ENCODE peak calls at places on chromosome 18, in eight cellular contexts. C is HCT116, J is Panc1, F is GM12891, D is K562, E is breast epithelium, K is GM12878, L is suprapubic skin. U is an unnamed sample.

GRCh38 chr18:13449651-13450050 is 231.1 kb downstream of the LDLRAD4 start:
- DNase-seq in C (no peak), J (no peak), F (no peak), D (no peak), E (no peak), K (no peak), L (peak), U (no peak)

GRCh38 chr18:24964213-24964612 is 387.8 kb downstream of the ZNF521 start:
- DNase-seq in C (no peak), J (no peak), F (peak), D (no peak), E (no peak), K (no peak), L (no peak), U (no peak)

GRCh38 chr18:28350821-28351220 is 173.9 kb upstream of the CDH2 start:
- DNase-seq in C (no peak), J (no peak), F (no peak), D (no peak), E (no peak), K (no peak), L (no peak), U (no peak)

GRCh38 chr18:9792565-9793226 is 84.6 kb downstream of the RAB31 start:
- DNase-seq in C (no peak), J (no peak), F (no peak), D (peak), E (no peak), K (no peak), L (no peak), U (no peak)

GRCh38 chr18:3264362-3264761 is 2.4 kb downstream of the MYL12B start:
- DNase-seq in C (no peak), J (no peak), F (no peak), D (no peak), E (no peak), K (no peak), L (no peak), U (no peak)

GRCh38 chr18:55314615-55315237 is 273.3 kb downstream of the TCF4 start:
- DNase-seq in C (no peak), J (no peak), F (no peak), D (no peak), E (no peak), K (no peak), L (no peak), U (no peak)

GRCh38 chr18:36672437-36673344 is 156.1 kb downstream of the TPGS2 start:
- DNase-seq in C (no peak), J (no peak), F (no peak), D (no peak), E (no peak), K (no peak), L (no peak), U (peak)

GRCh38 chr18:45255142-45255890 is 360.0 kb upstream of the SLC14A2 start:
- DNase-seq in C (no peak), J (no peak), F (no peak), D (no peak), E (no peak), K (no peak), L (peak), U (no peak)

GRCh38 chr18:7682334-7682733 is 115.2 kb downstream of the PTPRM start:
- DNase-seq in C (no peak), J (no peak), F (no peak), D (no peak), E (no peak), K (no peak), L (no peak), U (no peak)

GRCh38 chr18:37565985-37566478 is 434 bp upstream of the CELF4 start:
- DNase-seq in C (no peak), J (no peak), F (no peak), D (no peak), E (no peak), K (no peak), L (no peak), U (peak)

GRCh38 chr18:32289480-32290075 is 99.7 kb downstream of the MEP1B start:
- DNase-seq in C (peak), J (peak), F (peak), D (no peak), E (no peak), K (no peak), L (no peak), U (peak)

GRCh38 chr18:39184176-39184575 is 1618.6 kb upstream of the CELF4 start:
- DNase-seq in C (no peak), J (no peak), F (no peak), D (no peak), E (no peak), K (no peak), L (no peak), U (no peak)

GRCh38 chr18:59779979-59780378 is 82.8 kb upstream of the CCBE1 start:
- DNase-seq in C (no peak), J (no peak), F (no peak), D (no peak), E (no peak), K (no peak), L (no peak), U (no peak)

DNA sequence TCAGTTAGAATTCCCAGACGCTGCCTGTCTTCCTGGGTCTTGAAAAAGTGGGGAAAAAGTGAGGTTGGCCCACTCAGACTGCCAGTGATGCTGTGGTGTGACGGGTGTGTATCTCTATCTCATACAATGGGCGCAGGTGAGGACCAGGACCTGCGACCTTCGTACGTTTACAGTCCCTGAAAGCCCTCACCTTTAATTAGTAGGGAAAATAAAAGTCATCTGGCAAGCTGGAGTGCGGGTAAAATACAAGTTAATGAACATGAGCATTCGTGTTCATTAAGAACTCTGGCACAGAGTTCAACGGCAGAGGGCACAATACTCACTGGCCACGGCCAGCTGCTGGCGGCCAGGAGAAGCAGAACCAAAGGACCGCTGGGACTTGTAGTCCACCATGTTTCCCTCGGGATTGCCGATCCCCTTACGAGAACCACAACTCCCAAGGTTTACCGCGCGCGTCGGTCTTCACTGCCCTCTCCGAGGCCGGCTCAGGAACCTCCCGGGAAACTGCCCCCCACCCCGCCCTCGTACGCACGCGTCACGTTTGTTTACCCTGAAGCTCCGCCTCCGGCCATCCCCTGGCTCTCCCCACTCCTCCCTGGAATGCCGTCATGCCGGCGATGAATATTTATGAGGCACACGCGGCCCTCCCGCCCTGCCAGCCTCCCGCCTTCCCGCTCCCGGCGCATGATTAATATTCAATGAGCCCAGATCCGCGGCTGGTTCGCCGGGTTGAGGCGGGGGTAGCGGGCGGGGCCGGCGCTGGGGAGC is 486 bp upstream of the PHLPP1 start:
- DNase-seq in C (peak), J (peak), F (peak), D (peak), E (peak), K (peak), L (peak), U (peak)
- TF ChIP-seq POLR2AphosphoS5 in C (peak), J (no peak), F (no peak), D (no peak), E (peak), K (no peak), L (no peak), U (peak)

DNA sequence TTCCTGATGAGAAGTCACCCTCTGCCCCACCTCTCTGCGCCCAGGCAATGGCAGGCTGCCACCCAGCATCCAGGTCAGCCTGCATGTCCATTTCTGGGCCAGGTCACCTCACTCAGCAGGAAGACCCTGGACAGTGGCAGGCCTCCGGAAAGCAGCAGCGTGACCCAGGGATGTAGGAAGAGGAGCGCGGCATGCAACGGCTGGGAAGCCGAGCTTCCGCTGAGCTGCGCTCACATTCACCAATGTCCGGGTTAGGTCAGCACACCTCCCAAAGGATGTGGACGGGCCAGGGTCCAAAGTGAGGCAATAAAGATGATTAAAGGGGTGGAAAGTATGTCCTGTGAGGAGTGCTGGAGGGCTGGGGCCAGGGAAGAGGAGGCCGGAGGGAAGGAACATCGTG is 174.5 kb downstream of the CTIF start:
- DNase-seq in C (no peak), J (no peak), F (no peak), D (no peak), E (no peak), K (no peak), L (no peak), U (no peak)
- TF ChIP-seq POLR2AphosphoS5 in C (no peak), J (no peak), F (no peak), D (no peak), E (no peak), K (no peak), L (no peak), U (no peak)

GRCh38 chr18:23586249-23587196 is at the start of gene NPC1:
- DNase-seq in C (peak), J (peak), F (peak), D (peak), E (peak), K (peak), L (peak), U (peak)
- TF ChIP-seq POLR2AphosphoS5 in C (peak), J (peak), F (peak), D (peak), E (peak), K (peak), L (peak), U (peak)

GRCh38 chr18:8766576-8767253 is 61.4 kb downstream of the MTCL1 start:
- DNase-seq in C (no peak), J (no peak), F (no peak), D (no peak), E (no peak), K (no peak), L (no peak), U (no peak)

GRCh38 chr18:8767356-8767755 is 62.0 kb downstream of the MTCL1 start:
- DNase-seq in C (no peak), J (no peak), F (no peak), D (no peak), E (no peak), K (no peak), L (no peak), U (no peak)

GRCh38 chr18:8770655-8771054 is 65.3 kb downstream of the MTCL1 start:
- DNase-seq in C (no peak), J (no peak), F (no peak), D (no peak), E (no peak), K (no peak), L (no peak), U (no peak)

GRCh38 chr18:8771930-8772329 is 66.6 kb downstream of the MTCL1 start:
- DNase-seq in C (no peak), J (no peak), F (no peak), D (no peak), E (no peak), K (no peak), L (no peak), U (no peak)

GRCh38 chr18:8769509-8769908 is 64.2 kb downstream of the MTCL1 start:
- DNase-seq in C (no peak), J (no peak), F (no peak), D (no peak), E (no peak), K (no peak), L (no peak), U (no peak)
- TF ChIP-seq POLR2AphosphoS5 in C (no peak), J (no peak), F (no peak), D (no peak), E (no peak), K (no peak), L (no peak), U (no peak)

GRCh38 chr18:48955528-48956261 is 4.9 kb upstream of the SMAD7 start:
- DNase-seq in C (no peak), J (no peak), F (no peak), D (no peak), E (no peak), K (no peak), L (peak), U (no peak)
- TF ChIP-seq POLR2AphosphoS5 in C (no peak), J (no peak), F (no peak), D (no peak), E (no peak), K (no peak), L (no peak), U (no peak)